ENCODE peak calls at places on chromosome 3, in four cellular contexts. V, Y, J and O are unnamed samples. For H3K4me1, the result is how much of the 10 kb centered on the place peaks cover.

GRCh38 chr3:127238602-127239001 is 45.7 kb downstream of the PRR23E start:
- DNase-seq in V (no peak), Y (no peak), J (no peak), O (no peak)

GRCh38 chr3:99753268-99753975 is 64.2 kb upstream of the CMSS1 start:
- DNase-seq in V (peak), Y (peak), J (peak), O (peak)

GRCh38 chr3:191065183-191065805 is 133.7 kb upstream of the OSTN start:
- DNase-seq in V (no peak), Y (no peak), J (no peak), O (no peak)

GRCh38 chr3:130395916-130396315 is 50.4 kb downstream of the COL6A5 start:
- DNase-seq in V (peak), Y (no peak), J (peak), O (peak)

GRCh38 chr3:30495172-30496124 is 111.0 kb upstream of the TGFBR2 start:
- DNase-seq in V (no peak), Y (no peak), J (no peak), O (no peak)

GRCh38 chr3:179666030-179666429 is 13.2 kb downstream of the USP13 start:
- DNase-seq in V (no peak), Y (no peak), J (no peak), O (no peak)

GRCh38 chr3:85330071-85330470 is 371.3 kb downstream of the CADM2 start:
- DNase-seq in V (no peak), Y (no peak), J (no peak), O (no peak)

GRCh38 chr3:140655678-140656077 is 22.2 kb upstream of the TRIM42 start:
- DNase-seq in V (no peak), Y (no peak), J (no peak), O (no peak)

GRCh38 chr3:43249405-43249804 is 36.9 kb upstream of the SNRK start:
- DNase-seq in V (no peak), Y (no peak), J (no peak), O (no peak)

GRCh38 chr3:194138732-194139084 is 2.8 kb downstream of the HES1 start:
- DNase-seq in V (no peak), Y (no peak), J (no peak), O (no peak)

GRCh38 chr3:31610700-31611275 is 78.1 kb downstream of the STT3B start:
- DNase-seq in V (peak), Y (peak), J (peak), O (no peak)

GRCh38 chr3:48130321-48130881 is 57.8 kb downstream of the CDC25A start:
- DNase-seq in V (no peak), Y (peak), J (no peak), O (no peak)

GRCh38 chr3:100225193-100225592 is 35.6 kb upstream of the TBC1D23 start:
- DNase-seq in V (no peak), Y (no peak), J (no peak), O (no peak)

GRCh38 chr3:15315003-15315402 is 17.4 kb downstream of the SH3BP5 start:
- DNase-seq in V (no peak), Y (no peak), J (no peak), O (no peak)

GRCh38 chr3:19363071-19363470 is 214.8 kb downstream of the KCNH8 start:
- DNase-seq in V (no peak), Y (no peak), J (no peak), O (no peak)

GRCh38 chr3:24387000-24387399 is 107.7 kb downstream of the THRB start:
- DNase-seq in V (no peak), Y (no peak), J (no peak), O (no peak)

GRCh38 chr3:14861031-14861430 is 42.3 kb downstream of the FGD5 start:
- DNase-seq in V (no peak), Y (no peak), J (no peak), O (no peak)

GRCh38 chr3:181896605-181897004 is 184.9 kb downstream of the SOX2 start:
- DNase-seq in V (no peak), Y (no peak), J (no peak), O (no peak)

GRCh38 chr3:190306513-190307163 is 15.6 kb downstream of the CLDN1 start:
- DNase-seq in V (no peak), Y (no peak), J (peak), O (no peak)

GRCh38 chr3:36697397-36698001 is 66.9 kb downstream of the DCLK3 start:
- DNase-seq in V (no peak), Y (no peak), J (no peak), O (no peak)

GRCh38 chr3:108153451-108153981 is 62.7 kb upstream of the CD47 start:
- DNase-seq in V (peak), Y (peak), J (peak), O (no peak)

GRCh38 chr3:131998027-131998426 is 36.8 kb downstream of the CPNE4 start:
- DNase-seq in V (no peak), Y (no peak), J (no peak), O (no peak)

GRCh38 chr3:165642761-165643432 is 194.3 kb downstream of the BCHE start:
- DNase-seq in V (peak), Y (no peak), J (no peak), O (peak)

GRCh38 chr3:141410408-141410807 is 42.1 kb downstream of the ZBTB38 start:
- DNase-seq in V (no peak), Y (no peak), J (no peak), O (no peak)

GRCh38 chr3:190581041-190581501 is 67.2 kb downstream of the IL1RAP start:
- DNase-seq in V (no peak), Y (no peak), J (no peak), O (no peak)

GRCh38 chr3:134309987-134310700 is 59.5 kb upstream of the RYK start:
- DNase-seq in V (no peak), Y (no peak), J (peak), O (no peak)

GRCh38 chr3:122560680-122561079 is 3.4 kb downstream of the PARP9 start:
- DNase-seq in V (peak), Y (peak), J (peak), O (peak)

GRCh38 chr3:187406927-187407326 is 38.7 kb downstream of the RTP4 start:
- DNase-seq in V (no peak), Y (no peak), J (no peak), O (no peak)

GRCh38 chr3:53846134-53846850 is at the start of the genes CHDH and IL17RB:
- DNase-seq in V (peak), Y (peak), J (peak), O (no peak)

GRCh38 chr3:141425523-141426233 is 57.4 kb downstream of the ZBTB38 start:
- DNase-seq in V (no peak), Y (peak), J (peak), O (no peak)

GRCh38 chr3:189824629-189825312 is 193.6 kb downstream of the TP63 start:
- DNase-seq in V (no peak), Y (no peak), J (no peak), O (peak)

GRCh38 chr3:61521229-61521628 is 40.1 kb upstream of the PTPRG start:
- DNase-seq in V (no peak), Y (no peak), J (no peak), O (no peak)

GRCh38 chr3:48576647-48577046 is 13.1 kb upstream of the UCN2 start:
- DNase-seq in V (no peak), Y (no peak), J (no peak), O (no peak)

GRCh38 chr3:38131621-38132369 is 5.1 kb downstream of the ACAA1 start:
- DNase-seq in V (no peak), Y (peak), J (no peak), O (no peak)

GRCh38 chr3:113560845-113561623 is 28.7 kb downstream of the SIDT1 start:
- DNase-seq in V (no peak), Y (no peak), J (no peak), O (no peak)

DNA sequence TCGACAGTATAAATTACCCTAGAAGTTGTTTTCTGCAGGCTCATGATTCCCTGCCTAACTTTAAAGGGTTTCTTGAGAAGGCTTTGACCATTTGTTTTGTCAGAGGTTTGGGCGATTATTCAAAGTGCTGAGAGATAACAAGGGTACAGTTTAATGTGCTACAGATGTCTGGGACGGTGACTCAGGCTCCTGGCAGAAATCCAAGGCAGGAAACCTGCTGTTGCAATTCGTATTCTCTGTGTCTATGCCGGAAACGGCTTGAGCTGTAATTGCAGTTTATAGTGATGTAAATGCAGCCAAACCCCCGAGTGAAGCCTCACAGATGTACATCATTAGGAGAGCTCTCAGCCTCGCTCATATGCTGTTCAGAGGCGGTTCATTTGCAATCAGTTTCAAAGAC is 65.6 kb downstream of the SYNPR start:
- DNase-seq in V (peak), Y (peak), J (peak), O (peak)
- TF ChIP-seq TCF7L2 in V (peak), Y (no peak), J (no peak), O (no peak)

GRCh38 chr3:69710153-69710977 is 28.9 kb upstream of the MITF start:
- DNase-seq in V (no peak), Y (no peak), J (no peak), O (no peak)
- TF ChIP-seq SIN3A in V (no peak), Y (no peak), J (no peak), O (no peak)

GRCh38 chr3:45595364-45596154 is 1.0 kb downstream of the LIMD1 start:
- DNase-seq in V (no peak), Y (no peak), J (no peak), O (no peak)

GRCh38 chr3:45596290-45596791 is 1.8 kb downstream of the LIMD1 start:
- DNase-seq in V (no peak), Y (no peak), J (no peak), O (no peak)

GRCh38 chr3:45597581-45597980 is 3.0 kb downstream of the LIMD1 start:
- DNase-seq in V (no peak), Y (no peak), J (no peak), O (no peak)

GRCh38 chr3:45599424-45599886 is 4.9 kb downstream of the LIMD1 start:
- DNase-seq in V (no peak), Y (no peak), J (no peak), O (no peak)

DNA sequence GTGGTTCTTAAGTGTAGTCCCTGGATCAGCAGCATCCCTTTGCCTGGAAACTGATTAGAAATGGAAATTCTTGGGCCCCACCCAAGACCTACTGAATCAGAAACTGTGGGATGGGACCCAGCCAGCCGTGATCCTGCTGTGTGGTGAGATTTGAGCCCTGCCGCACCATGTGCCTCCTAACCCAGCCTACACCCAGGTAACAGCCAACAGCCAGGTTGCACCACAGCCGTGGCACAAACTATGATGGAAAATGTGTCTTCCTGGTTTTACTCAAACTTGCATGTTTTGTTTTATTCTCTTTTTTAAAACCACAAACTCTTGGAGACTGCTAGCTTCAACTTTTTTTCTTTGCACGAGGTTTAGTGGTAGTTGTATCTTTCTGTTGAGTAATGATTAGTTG is 2.6 kb downstream of the LIMD1 start:
- DNase-seq in V (no peak), Y (no peak), J (no peak), O (no peak)
- H3K4me1 ChIP-seq in V (under half), Y (under half), J (half or more), O (under half)

GRCh38 chr3:128922804-128923459 is 43.5 kb downstream of the ACAD9 start:
- DNase-seq in V (no peak), Y (no peak), J (no peak), O (no peak)
- TF ChIP-seq TCF7L2 in V (no peak), Y (no peak), J (no peak), O (no peak)

GRCh38 chr3:32684029-32684799 is 774 bp upstream of the CNOT10 start:
- DNase-seq in V (no peak), Y (no peak), J (no peak), O (no peak)
- TF ChIP-seq SIN3A in V (peak), Y (no peak), J (no peak), O (no peak)

GRCh38 chr3:51478630-51479029 is 21.2 kb downstream of the DCAF1 start:
- DNase-seq in V (no peak), Y (no peak), J (no peak), O (no peak)
- H3K4me1 ChIP-seq in V (under half), Y (under half), J (under half), O (under half)